ENCODE peak calls at places on chromosomes 11 and 22, in four cellular contexts. A is pancreas; B is sigmoid colon; I is CD4-positive, alpha-beta memory T cell. G is an unnamed sample. For H3K27me3, the result is how much of the 10 kb centered on the place peaks cover.

GRCh38 chr11:60767388-60767811 is 10.7 kb downstream of the MS4A15 start:
- DNase-seq in I (no peak), B (no peak), A (no peak), G (peak)

GRCh38 chr11:15101072-15101701 is 13.5 kb upstream of the INSC start:
- DNase-seq in A (peak), B (peak), I (peak), G (peak)

GRCh38 chr11:32050256-32050655 is 40.6 kb upstream of the RCN1 start:
- DNase-seq in B (no peak), I (no peak), A (no peak), G (no peak)

GRCh38 chr11:129435499-129436245 is 60.0 kb downstream of the BARX2 start:
- DNase-seq in B (no peak), I (no peak), A (no peak), G (no peak)

GRCh38 chr11:3786781-3787428 is 10.4 kb downstream of the NUP98 start:
- DNase-seq in I (no peak), A (no peak), B (no peak), G (no peak)

GRCh38 chr11:36564376-36565032 is 3.3 kb upstream of the RAG1 start:
- DNase-seq in B (no peak), I (peak), A (no peak), G (peak)

GRCh38 chr22:41217553-41218157 is 12.5 kb downstream of the L3MBTL2 start:
- DNase-seq in I (peak), A (no peak), B (peak), G (peak)

GRCh38 chr11:46402957-46403902 is 11.7 kb upstream of the CHRM4 start:
- DNase-seq in A (no peak), I (no peak), B (no peak), G (no peak)

GRCh38 chr11:118417801-118418200 is 16.4 kb downstream of the ATP5MG start:
- DNase-seq in B (no peak), I (no peak), A (no peak), G (no peak)

GRCh38 chr22:39230261-39231196 is 14.3 kb downstream of the PDGFB start:
- DNase-seq in A (peak), B (no peak), I (no peak), G (no peak)

GRCh38 chr11:121964591-121964990 is 151.4 kb downstream of the BLID start:
- DNase-seq in I (no peak), B (no peak), A (no peak), G (no peak)

GRCh38 chr11:128627666-128628342 is 40.4 kb upstream of the ETS1 start:
- DNase-seq in B (no peak), I (no peak), A (no peak), G (no peak)

DNA sequence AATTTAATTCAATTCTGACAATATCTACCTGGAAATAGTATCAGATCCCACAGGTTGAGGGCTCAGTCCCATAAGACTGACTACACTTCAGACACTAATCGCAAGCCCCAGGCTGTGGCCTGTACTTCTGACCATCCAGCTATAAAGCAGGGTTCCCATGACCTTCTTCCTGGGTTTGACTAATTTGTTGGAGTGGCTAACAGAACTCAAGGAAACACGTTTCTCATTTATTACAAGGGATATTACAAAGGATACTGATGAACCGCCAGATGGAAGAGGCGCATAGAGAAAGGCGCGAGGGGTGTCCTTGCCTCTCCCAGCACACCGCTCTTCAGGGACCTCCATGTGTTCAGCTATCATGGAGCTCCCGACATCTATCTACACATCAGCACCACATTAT is 13.7 kb downstream of the CLTCL1 start:
- DNase-seq in I (no peak), A (no peak), B (no peak), G (no peak)
- H3K27me3 ChIP-seq in I (under half), A (under half), B (under half), G (under half)

GRCh38 chr22:20267441-20268288 is 453 bp downstream of the RTN4R start:
- DNase-seq in I (no peak), A (no peak), B (no peak), G (no peak)
- H3K4me3 ChIP-seq in I (no peak), A (peak), B (no peak), G (peak)

DNA sequence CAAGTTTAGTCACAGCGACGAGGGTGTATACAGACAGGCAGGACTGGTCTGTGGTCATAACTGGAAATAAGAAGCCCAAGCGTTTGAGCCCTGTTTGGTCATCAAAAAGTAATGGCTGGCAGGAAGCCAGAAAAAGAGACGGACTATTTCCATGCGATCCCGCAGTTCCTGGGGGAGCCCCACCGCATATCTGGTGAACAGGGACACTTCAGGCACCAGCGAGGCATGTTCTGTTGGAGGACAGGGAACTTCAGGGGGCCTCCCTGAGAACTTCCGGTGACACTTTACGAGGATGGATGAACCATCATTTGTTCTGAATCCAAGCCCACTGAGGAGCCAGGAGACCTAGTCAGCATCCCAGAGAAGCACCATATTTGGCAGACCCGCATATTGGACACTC is 29.7 kb upstream of the TRIM29 start:
- DNase-seq in I (no peak), B (peak), A (no peak), G (no peak)
- H3K27me3 ChIP-seq in I (under half), B (under half), A (under half), G (under half)

DNA sequence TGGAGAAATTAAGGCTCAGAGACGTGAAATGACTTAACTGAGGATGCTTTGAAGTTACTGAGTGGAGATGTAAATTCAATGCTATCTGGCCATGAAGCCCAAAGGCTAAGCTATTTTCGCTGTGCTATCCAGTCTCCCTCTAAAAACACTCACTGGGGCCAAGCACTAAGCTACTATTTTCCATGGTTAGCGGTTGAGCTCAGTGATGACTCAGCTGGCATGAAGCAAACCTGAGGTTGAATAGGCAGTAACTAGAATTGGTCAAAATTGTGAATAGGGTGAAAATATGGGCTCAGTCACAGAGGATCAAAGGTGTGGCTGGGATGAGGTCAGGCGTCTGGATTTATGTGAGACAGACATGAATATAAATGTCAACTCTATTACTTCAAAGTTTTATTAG is 564.2 kb upstream of the KIRREL3 start:
- DNase-seq in A (no peak), B (no peak), I (no peak), G (no peak)
- H3K4me3 ChIP-seq in A (no peak), B (no peak), I (no peak), G (no peak)

DNA sequence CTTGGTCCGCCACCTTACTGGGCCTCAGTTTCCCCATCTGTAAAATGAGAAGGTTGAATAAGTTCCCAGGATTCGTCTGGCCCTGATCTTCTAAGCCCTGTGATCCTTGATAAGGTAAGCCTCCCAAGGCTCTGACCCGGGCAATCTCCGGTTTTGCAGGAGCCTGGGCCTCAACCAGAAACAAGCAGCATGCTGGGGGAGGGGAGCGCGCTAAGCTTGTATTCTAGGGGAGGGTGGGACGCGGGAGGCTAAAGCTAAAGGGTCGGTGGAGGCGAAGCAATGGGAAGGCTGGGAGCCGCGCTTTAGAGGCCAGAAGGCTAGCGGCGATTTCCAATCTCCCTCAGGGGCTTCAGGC is 801 bp downstream of the PTPN5 start:
- DNase-seq in B (no peak), I (no peak), A (no peak), G (no peak)
- H3K27me3 ChIP-seq in B (under half), I (under half), A (under half), G (under half)

DNA sequence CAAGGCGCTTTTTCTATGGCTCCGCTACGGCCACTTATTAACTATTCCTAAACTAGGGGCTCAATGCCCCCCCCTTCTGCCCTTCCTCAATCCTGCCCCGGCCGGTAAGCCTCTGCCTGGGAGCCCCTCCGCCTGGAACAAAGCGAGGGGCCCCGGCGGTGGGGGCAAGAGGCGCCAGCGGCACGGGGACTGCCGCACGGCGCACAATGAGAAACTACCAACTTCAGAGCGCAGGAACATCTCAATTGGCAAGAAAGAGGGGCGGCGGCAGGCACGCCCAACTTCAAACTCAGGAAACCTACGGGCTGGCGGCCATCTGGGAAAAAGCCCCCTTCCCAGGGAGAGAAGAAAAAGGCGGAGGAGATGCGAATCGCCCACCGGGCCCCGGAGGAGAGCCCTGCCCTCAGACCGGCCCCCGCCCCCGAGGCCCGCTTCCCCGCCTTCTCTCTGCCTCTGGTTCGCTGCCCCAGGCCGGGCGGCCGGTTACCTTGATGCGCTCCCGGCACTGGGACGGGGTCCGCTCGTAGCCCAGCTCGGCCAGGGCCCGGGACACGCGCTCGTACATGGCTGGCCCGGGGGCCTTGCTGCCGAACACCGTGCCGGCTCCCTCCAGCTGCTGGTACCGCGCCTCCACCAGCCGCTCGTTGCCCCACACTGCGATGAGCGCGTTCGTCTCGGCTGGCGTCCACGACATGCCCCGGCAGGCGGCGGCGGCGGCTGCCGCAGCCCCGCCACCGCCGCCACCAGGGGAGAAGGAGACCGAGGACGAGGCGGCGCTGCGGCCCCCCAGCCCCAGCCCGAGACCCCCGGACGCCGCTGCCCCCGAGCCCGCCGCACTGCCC is 601 bp downstream of the MSANTD2 start:
- DNase-seq in A (peak), B (peak), I (peak), G (peak)
- H3K4me3 ChIP-seq in A (peak), B (peak), I (peak), G (peak)

GRCh38 chr11:64694026-64694755 is 28.8 kb downstream of the NRXN2 start:
- DNase-seq in A (no peak), B (no peak), I (no peak), G (no peak)

GRCh38 chr11:64692764-64693331 is 30.1 kb downstream of the NRXN2 start:
- DNase-seq in B (no peak), A (no peak), I (no peak), G (no peak)

GRCh38 chr11:64695548-64695947 is 27.4 kb downstream of the NRXN2 start:
- DNase-seq in A (no peak), I (no peak), B (no peak), G (no peak)

GRCh38 chr11:64696045-64696444 is 27.0 kb downstream of the NRXN2 start:
- DNase-seq in I (no peak), B (no peak), A (no peak), G (no peak)

GRCh38 chr11:64694821-64695365 is 28.1 kb downstream of the NRXN2 start:
- DNase-seq in A (no peak), B (no peak), I (no peak), G (peak)
- H3K27me3 ChIP-seq in A (under half), B (under half), I (under half), G (under half)

DNA sequence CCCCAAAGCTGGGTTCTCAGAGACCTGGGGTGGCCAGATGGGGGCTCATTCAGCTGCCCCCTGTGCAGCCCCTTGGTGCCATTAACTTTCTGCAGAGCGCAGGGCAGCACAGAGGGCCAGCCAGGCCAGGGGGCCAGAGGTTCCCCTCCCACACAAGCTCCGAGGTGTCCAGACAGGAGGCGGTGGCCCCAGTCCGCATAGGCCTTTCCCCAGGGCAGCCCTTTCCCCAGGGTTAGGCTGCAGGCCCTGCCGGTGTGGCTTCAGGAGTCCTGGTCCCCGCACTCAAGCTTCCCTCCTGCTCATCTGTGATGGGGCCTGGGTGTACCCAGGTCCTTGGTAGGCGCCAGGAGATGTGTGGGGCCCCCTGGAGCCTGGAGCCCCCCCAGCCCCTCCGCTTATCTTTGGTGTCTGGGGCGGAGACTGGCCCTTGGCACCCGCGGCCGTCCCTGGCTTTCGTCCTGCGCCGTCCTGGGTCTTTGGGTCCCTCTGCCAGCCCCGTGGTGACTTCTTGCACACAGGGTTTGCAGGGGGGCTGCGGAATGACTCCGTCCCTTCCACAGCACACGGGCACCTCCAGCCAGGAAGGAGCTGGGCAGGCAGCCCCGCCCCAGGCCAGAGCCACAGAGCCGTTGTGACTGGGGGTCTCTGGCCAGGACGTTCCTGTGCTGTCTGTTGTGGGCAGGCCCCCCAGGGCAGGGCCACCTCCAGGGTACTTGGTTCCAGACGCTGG is 8.9 kb downstream of the BRSK2 start:
- DNase-seq in B (no peak), A (peak), I (no peak), G (no peak)
- H3K4me3 ChIP-seq in B (no peak), A (no peak), I (no peak), G (no peak)

GRCh38 chr11:70073188-70073817 is 4.8 kb upstream of the ANO1 start:
- DNase-seq in A (no peak), B (peak), I (no peak), G (no peak)
- H3K27me3 ChIP-seq in A (under half), B (under half), I (under half), G (half or more)